ENCODE peak calls at places on chromosomes 5 and 9, in eight cellular contexts. P is T-helper 17 cell; J is omental fat pad; C is GM13976; S is stimulated activated CD4-positive, alpha-beta T cell treated with anti-CD3 and anti-CD28 coated beads, Interleukin-15, amount 100 ng/mL, for 1 hour; E is NCI-H2081; G is CD8-positive, alpha-beta memory T cell; Q is frontal cortex. M is an unnamed sample.

GRCh38 chr9:28086881-28087280 is 513.6 kb upstream of the C9orf72 start:
- DNase-seq in E (no peak), J (no peak), G (no peak), Q (no peak), S (no peak), C (no peak), P (no peak), M (no peak)

GRCh38 chr9:1637401-1637800 is 377.7 kb upstream of the SMARCA2 start:
- DNase-seq in J (no peak), G (no peak), S (no peak), C (no peak), Q (no peak), E (no peak), P (no peak), M (no peak)

GRCh38 chr5:71748360-71748759 is 29.3 kb downstream of the CARTPT start:
- DNase-seq in G (no peak), P (no peak), S (no peak), Q (no peak), E (peak), C (no peak), J (no peak), M (peak)

GRCh38 chr5:55234171-55234700 is 828 bp upstream of the CCNO start:
- DNase-seq in Q (no peak), G (no peak), C (peak), P (no peak), E (peak), J (no peak), S (no peak), M (no peak)

GRCh38 chr5:131514316-131515275 is 120.4 kb downstream of the RAPGEF6 start:
- DNase-seq in Q (no peak), C (peak), G (peak), E (no peak), S (no peak), J (no peak), P (no peak), M (no peak)

GRCh38 chr9:136690104-136690840 is 3.0 kb upstream of the AGPAT2 start:
- DNase-seq in G (no peak), C (no peak), S (no peak), J (no peak), Q (no peak), P (no peak), E (peak), M (no peak)

GRCh38 chr5:94197970-94198369 is 420.4 kb downstream of the KIAA0825 start:
- DNase-seq in S (no peak), J (no peak), E (no peak), P (no peak), C (no peak), G (no peak), Q (no peak), M (no peak)

GRCh38 chr9:101486693-101487442 is 46.8 kb upstream of the RNF20 start:
- DNase-seq in P (no peak), E (peak), Q (peak), J (no peak), S (no peak), G (no peak), C (no peak), M (no peak)

GRCh38 chr5:56282951-56283350 is 49.8 kb upstream of the ANKRD55 start:
- DNase-seq in C (no peak), S (no peak), J (no peak), Q (no peak), E (no peak), G (no peak), P (no peak), M (no peak)

GRCh38 chr9:82987790-82988189 is 75.2 kb downstream of the RASEF start:
- DNase-seq in C (no peak), G (no peak), P (no peak), S (no peak), J (no peak), Q (no peak), E (no peak), M (no peak)

GRCh38 chr9:101437806-101438232 is 2.2 kb upstream of the ALDOB start:
- DNase-seq in J (no peak), G (no peak), S (no peak), Q (no peak), C (no peak), E (no peak), P (no peak), M (no peak)

GRCh38 chr9:68643901-68644809 is 60.9 kb upstream of the PIP5K1B start:
- DNase-seq in C (peak), P (no peak), G (no peak), E (no peak), J (no peak), Q (no peak), S (no peak), M (no peak)

M was measured in breast epithelium.